ENCODE peak calls at places on chromosomes 2 and 18, in nine cellular contexts. L is neural progenitor cell, A is thyroid gland, F is uterus, X is transverse colon, K is heart left ventricle, H is cardiac fibroblast, P is DND-41, G is endothelial cell of umbilical vein. R is an unnamed sample.

GRCh38 chr2:239857591-239857990 is 167.6 kb downstream of the NDUFA10 start:
- DNase-seq in A (no peak), K (no peak), G (no peak), P (no peak), X (no peak), H (no peak), F (no peak), L (no peak), R (no peak)

GRCh38 chr2:231600619-231601355 is 8.1 kb downstream of the TEX44 start:
- DNase-seq in G (no peak), H (no peak), P (no peak), X (no peak), F (no peak), L (no peak), A (no peak), K (no peak), R (no peak)

GRCh38 chr2:18399601-18400000 is 160.9 kb downstream of the RDH14 start:
- DNase-seq in P (no peak), K (no peak), G (no peak), X (no peak), L (no peak), H (no peak), A (no peak), F (no peak), R (no peak)

GRCh38 chr2:72562451-72563153 is 263.2 kb downstream of the EXOC6B start:
- DNase-seq in K (no peak), A (no peak), F (no peak), H (peak; percentile 45), X (no peak), L (peak; percentile 3), G (peak; percentile 92), P (no peak), R (no peak)

GRCh38 chr2:224984641-224985040 is 57.6 kb downstream of the DOCK10 start:
- DNase-seq in P (no peak), H (no peak), G (no peak), F (no peak), L (no peak), A (no peak), X (no peak), K (no peak), R (no peak)

GRCh38 chr2:239302083-239302807 is 98.6 kb downstream of the HDAC4 start:
- DNase-seq in H (no peak), P (no peak), A (no peak), X (peak; percentile 7), G (no peak), L (no peak), F (peak; percentile 15), K (no peak), R (no peak)

GRCh38 chr2:65311049-65311448 is 83.4 kb downstream of the ACTR2 start:
- DNase-seq in H (no peak), X (no peak), L (no peak), G (no peak), F (no peak), P (no peak), K (no peak), A (no peak), R (no peak)

GRCh38 chr18:23812566-23813440 is 123.5 kb downstream of the LAMA3 start:
- DNase-seq in H (peak; percentile 46), L (no peak), X (no peak), G (peak; percentile 58), A (no peak), P (no peak), K (no peak), F (no peak), R (peak; percentile 13)

GRCh38 chr18:37535968-37536367 is 29.6 kb downstream of the CELF4 start:
- DNase-seq in X (no peak), G (no peak), F (no peak), A (no peak), H (peak; percentile 46), P (no peak), K (no peak), L (no peak), R (no peak)

GRCh38 chr2:201936817-201937216 is 96.8 kb upstream of the FZD7 start:
- DNase-seq in H (no peak), K (no peak), X (peak; percentile 23), P (no peak), G (no peak), A (no peak), L (no peak), F (no peak), R (no peak)

GRCh38 chr2:222912117-222912516 is 51.3 kb downstream of the ACSL3 start:
- DNase-seq in K (no peak), P (no peak), F (no peak), A (no peak), G (no peak), H (peak; percentile 65), X (no peak), L (no peak), R (no peak)

GRCh38 chr2:189249901-189250300 is 70.3 kb upstream of the COL5A2 start:
- DNase-seq in L (no peak), X (no peak), F (no peak), A (no peak), P (no peak), H (peak; percentile 39), G (peak; percentile 69), K (no peak), R (no peak)

GRCh38 chr2:55133467-55134315 is 83.4 kb upstream of the RTN4 start:
- DNase-seq in H (peak; percentile 96), X (no peak), A (no peak), L (peak; percentile 38), P (peak; percentile 30), G (peak; percentile 61), K (peak; percentile 52), F (peak; percentile 60), R (no peak)

GRCh38 chr18:3256693-3257626 is 5.0 kb upstream of the MYL12B start:
- DNase-seq in H (peak; percentile 36), P (no peak), K (no peak), G (peak; percentile 32), X (no peak), F (no peak), L (no peak), A (peak; percentile 75), R (peak; percentile 74)
- H3K4me3 ChIP-seq in H (no peak overlapping the region), P (no peak overlapping the region), K (peak overlapping the region; percentile 85), G (no peak overlapping the region), X (no peak overlapping the region), F (no peak overlapping the region), L (no peak overlapping the region), A (no peak overlapping the region), R (no peak overlapping the region)

GRCh38 chr2:99442837-99443236 is 47.0 kb downstream of the REV1 start:
- DNase-seq in A (no peak), X (no peak), K (no peak), H (peak; percentile 40), F (no peak), L (peak; percentile 7), P (no peak), G (peak; percentile 14), R (no peak)
- TF ChIP-seq CTCF in A (no peak), X (no peak), K (peak; percentile 46), H (peak; percentile 33), F (peak; percentile 45), L (peak; percentile 10), P (no peak), G (no peak), R (peak; percentile 26)

DNA sequence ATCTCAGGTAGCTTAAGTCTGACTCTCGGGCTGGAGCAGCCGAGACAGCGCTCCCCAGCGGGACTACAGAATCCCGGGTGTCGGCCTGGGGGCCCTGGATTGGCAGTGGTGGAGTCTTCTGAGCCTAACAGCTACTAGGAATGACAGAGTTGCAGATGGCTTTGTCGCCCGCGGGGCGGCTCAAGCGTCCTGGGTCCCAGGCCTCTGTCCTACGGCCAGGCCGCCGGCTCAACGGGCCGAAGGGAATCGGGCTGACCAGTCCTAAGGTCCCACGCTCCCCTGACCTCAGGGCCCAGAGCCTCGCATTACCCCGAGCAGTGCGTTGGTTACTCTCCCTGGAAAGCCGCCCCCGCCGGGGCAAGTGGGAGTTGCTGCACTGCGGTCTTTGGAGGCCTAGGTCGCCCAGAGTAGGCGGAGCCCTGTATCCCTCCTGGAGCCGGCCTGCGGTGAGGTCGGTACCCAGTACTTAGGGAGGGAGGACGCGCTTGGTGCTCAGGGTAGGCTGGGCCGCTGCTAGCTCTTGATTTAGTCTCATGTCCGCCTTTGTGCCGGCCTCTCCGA is 8.8 kb downstream of the SIX2 start:
- DNase-seq in G (no peak), X (no peak), F (no peak), H (no peak), A (no peak), P (no peak), L (peak; percentile 80), K (no peak), R (no peak)
- H3K4me3 ChIP-seq in G (no peak overlapping the region), X (no peak overlapping the region), F (no peak overlapping the region), H (no peak overlapping the region), A (no peak overlapping the region), P (no peak overlapping the region), L (peak overlapping the region; percentile 44), K (peak overlapping the region; percentile 39), R (no peak overlapping the region)

DNA sequence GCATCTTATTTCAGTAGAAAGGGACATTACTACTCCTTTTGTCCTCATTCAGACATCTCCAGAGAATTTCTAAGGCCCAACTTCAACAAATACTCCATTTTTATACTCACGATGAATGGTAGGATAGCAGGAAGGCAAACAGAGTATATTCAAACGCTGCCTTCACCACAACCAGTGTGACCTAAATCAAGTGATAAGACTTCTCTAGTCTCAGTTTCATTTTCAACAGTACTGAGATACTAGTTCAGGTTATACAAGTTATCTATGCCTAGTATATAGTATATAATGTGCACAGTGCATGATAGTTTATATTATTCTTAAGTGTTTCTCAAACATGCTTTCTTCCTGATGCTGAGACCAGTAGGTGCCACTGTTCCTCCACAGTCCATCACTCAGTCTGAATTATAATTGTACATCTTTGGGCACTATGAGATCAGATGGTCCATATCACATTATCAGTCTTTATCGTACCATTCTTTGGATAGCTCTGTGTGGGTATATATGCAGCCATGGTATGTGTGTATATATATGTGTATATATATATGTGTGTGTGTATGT is 66.3 kb upstream of the RPE start:
- DNase-seq in K (no peak), L (no peak), G (no peak), F (no peak), P (no peak), A (no peak), X (no peak), H (no peak), R (no peak)
- TF ChIP-seq CTCF in K (no peak), L (peak; percentile 20), G (no peak), F (no peak), P (peak; percentile 50), A (no peak), X (peak; percentile 12), H (no peak), R (peak; percentile 61)

GRCh38 chr18:55779711-55780590 is 192.0 kb upstream of the TCF4 start:
- DNase-seq in X (peak; percentile 7), P (no peak), F (peak; percentile 25), K (peak; percentile 50), L (peak; percentile 79), H (peak; percentile 52), G (peak; percentile 65), A (peak; percentile 5), R (no peak)
- H3K4me3 ChIP-seq in X (peak overlapping the region; percentile 30), P (no peak overlapping the region), F (peak overlapping the region; percentile 58), K (peak overlapping the region; percentile 64), L (peak overlapping the region; percentile 49), H (peak overlapping the region; percentile 64), G (peak overlapping the region; percentile 63), A (peak overlapping the region; percentile 40), R (no peak overlapping the region)

R was measured in LNCaP clone FGC.